ENCODE peak calls at places on chromosomes 12 and 14, in seven cellular contexts. T is HepG2, R is SK-N-SH, P is GM23338, I is HCT116, M is GM12878, O is K562. B is an unnamed sample. For H3K36me3, the result is how much of the 10 kb centered on the place peaks cover.

GRCh38 chr14:104891121-104891551 is 26.1 kb downstream of the CEP170B start:
- DNase-seq in T (no peak), R (no peak), P (no peak), I (no peak), M (no peak), O (no peak), B (no peak)

GRCh38 chr14:68039593-68039992 is 220.0 kb downstream of the RAD51B start:
- DNase-seq in T (no peak), R (no peak), P (no peak), I (no peak), M (no peak), O (no peak), B (no peak)

GRCh38 chr14:73269729-73270651 is 32.7 kb downstream of the PAPLN start:
- DNase-seq in T (no peak), R (peak), P (peak), I (no peak), M (no peak), O (no peak), B (no peak)

GRCh38 chr14:64112859-64113258 is 181.3 kb downstream of the ESR2 start:
- DNase-seq in T (no peak), R (no peak), P (no peak), I (no peak), M (no peak), O (no peak), B (no peak)

GRCh38 chr14:104973215-104974145 is 4.7 kb downstream of the AHNAK2 start:
- DNase-seq in T (no peak), R (no peak), P (no peak), I (peak), M (no peak), O (no peak), B (peak)

GRCh38 chr14:80942158-80942738 is 710 bp upstream of the CEP128 start:
- DNase-seq in T (no peak), R (no peak), P (no peak), I (no peak), M (no peak), O (no peak), B (no peak)

GRCh38 chr14:78455896-78456435 is 285.8 kb downstream of the NRXN3 start:
- DNase-seq in T (no peak), R (no peak), P (no peak), I (no peak), M (no peak), O (no peak), B (no peak)

GRCh38 chr14:53979747-53980642 is 23.4 kb upstream of the BMP4 start:
- DNase-seq in T (peak), R (no peak), P (peak), I (no peak), M (no peak), O (no peak), B (no peak)

GRCh38 chr12:27572486-27573255 is 48.7 kb downstream of the PPFIBP1 start:
- DNase-seq in T (no peak), R (no peak), P (no peak), I (no peak), M (no peak), O (no peak), B (no peak)

GRCh38 chr14:69451941-69452340 is 32.6 kb upstream of the PLEKHD1 start:
- DNase-seq in T (no peak), R (no peak), P (no peak), I (no peak), M (no peak), O (no peak), B (no peak)

GRCh38 chr12:116813271-116814041 is 67.8 kb downstream of the HRK start:
- DNase-seq in T (no peak), R (no peak), P (no peak), I (peak), M (no peak), O (no peak), B (no peak)

GRCh38 chr12:11941601-11942360 is 129.0 kb upstream of the BCL2L14 start:
- DNase-seq in T (no peak), R (no peak), P (no peak), I (no peak), M (no peak), O (no peak), B (no peak)

GRCh38 chr14:69518341-69519101 is 34.0 kb downstream of the PLEKHD1 start:
- DNase-seq in T (no peak), R (no peak), P (no peak), I (no peak), M (no peak), O (no peak), B (no peak)

GRCh38 chr12:93595336-93595735 is 22.9 kb downstream of the SOCS2 start:
- DNase-seq in T (no peak), R (no peak), P (no peak), I (no peak), M (no peak), O (no peak), B (no peak)
- H3K4me3 ChIP-seq in T (no peak), R (no peak), P (no peak), I (no peak), M (no peak), O (peak), B (no peak)

GRCh38 chr12:132439333-132439904 is 50.5 kb upstream of the FBRSL1 start:
- DNase-seq in T (no peak), R (no peak), P (no peak), I (no peak), M (no peak), O (no peak), B (no peak)
- TF ChIP-seq REST in T (no peak), R (no peak), P (no peak), I (no peak), M (no peak), O (no peak), B (no peak)

GRCh38 chr12:726281-727140 is 25.9 kb upstream of the WNK1 start:
- DNase-seq in T (peak), R (no peak), P (no peak), I (no peak), M (no peak), O (no peak), B (peak)
- H3K36me3 ChIP-seq in T (under half), R (under half), P (under half), I (under half), M (under half), O (under half), B (under half)

DNA sequence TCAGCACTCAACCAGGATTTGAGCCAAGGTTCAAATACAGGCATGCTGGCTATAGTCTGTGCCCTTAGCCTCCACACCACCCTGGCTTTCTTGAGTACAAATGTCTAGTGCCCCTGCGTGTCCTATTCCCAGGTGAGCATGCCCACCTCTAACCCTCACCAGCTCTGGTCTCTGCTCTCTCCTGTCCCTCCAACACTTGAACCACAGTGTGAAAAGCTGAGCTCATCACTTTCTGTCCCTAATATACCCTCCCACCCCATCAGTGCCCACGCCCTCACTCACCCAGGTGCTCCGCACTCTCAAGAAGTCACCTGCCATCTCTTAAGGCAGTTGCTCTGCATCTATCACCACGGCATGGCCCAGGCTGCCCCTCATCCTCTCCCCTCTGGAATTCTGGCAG is 7.0 kb upstream of the KRT71 start:
- DNase-seq in T (no peak), R (no peak), P (no peak), I (no peak), M (no peak), O (no peak), B (no peak)
- H3K4me3 ChIP-seq in T (no peak), R (no peak), P (no peak), I (no peak), M (no peak), O (no peak), B (no peak)

GRCh38 chr14:99262977-99263448 is 9.0 kb downstream of the BCL11B start:
- DNase-seq in T (no peak), R (no peak), P (peak), I (no peak), M (no peak), O (no peak), B (no peak)
- TF ChIP-seq REST in T (no peak), R (no peak), P (no peak), I (no peak), M (no peak), O (no peak), B (no peak)

GRCh38 chr14:22602011-22602410 is 3.9 kb downstream of the ABHD4 start:
- DNase-seq in T (no peak), R (no peak), P (no peak), I (no peak), M (no peak), O (no peak), B (no peak)
- H3K36me3 ChIP-seq in T (under half), R (under half), P (under half), I (under half), M (under half), O (under half), B (under half)

DNA sequence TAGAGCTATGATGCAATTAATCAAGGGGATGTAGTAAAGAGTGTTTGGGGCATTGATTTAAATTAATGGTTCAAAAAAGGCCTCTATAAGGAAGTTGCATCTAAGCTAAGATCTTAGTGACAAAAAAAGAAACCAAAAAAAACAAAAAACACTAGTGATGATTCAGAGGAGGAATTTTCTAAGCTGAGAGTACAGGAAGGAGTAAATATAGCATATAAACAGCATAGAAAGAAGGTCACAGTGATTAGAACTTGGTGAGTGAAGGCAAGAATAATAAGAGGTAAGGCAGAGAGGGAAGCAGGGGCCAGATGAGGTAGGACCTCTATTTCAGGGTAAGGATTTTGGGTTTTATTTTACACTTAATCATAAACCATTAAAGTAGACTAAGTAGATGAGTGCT is 48.0 kb upstream of the PDZRN4 start:
- DNase-seq in T (no peak), R (no peak), P (no peak), I (no peak), M (no peak), O (no peak), B (no peak)
- H3K4me3 ChIP-seq in T (no peak), R (no peak), P (no peak), I (no peak), M (no peak), O (no peak), B (no peak)